ENCODE peak calls at places on chromosomes 12 and 14, in four cellular contexts. One of them, this sample, is unnamed.

GRCh38 chr14:99211410-99211809 is 60.6 kb downstream of the BCL11B start:
- DNase-seq in H9: no peak
- DNase-seq in neuronal stem cell: no peak
- DNase-seq in pancreas: no peak
- DNase-seq in this sample: no peak

GRCh38 chr12:3680919-3681594 is 71.9 kb downstream of the CRACR2A start:
- DNase-seq in H9: no peak
- DNase-seq in neuronal stem cell: no peak
- DNase-seq in pancreas: peak; percentile 67
- DNase-seq in this sample: no peak

GRCh38 chr14:77212933-77213656 is 31.5 kb downstream of the TMEM63C start:
- DNase-seq in H9: peak; percentile 86
- DNase-seq in neuronal stem cell: peak; percentile 30
- DNase-seq in pancreas: peak; percentile 69
- DNase-seq in this sample: no peak

GRCh38 chr12:21296751-21297406 is 37.8 kb downstream of the SLCO1A2 start:
- DNase-seq in H9: no peak
- DNase-seq in neuronal stem cell: no peak
- DNase-seq in pancreas: no peak
- DNase-seq in this sample: no peak

GRCh38 chr12:105301696-105302095 is 28.8 kb upstream of the C12orf75 start:
- DNase-seq in H9: no peak
- DNase-seq in neuronal stem cell: no peak
- DNase-seq in pancreas: no peak
- DNase-seq in this sample: no peak

GRCh38 chr14:51357250-51357649 is 117.2 kb downstream of the TMX1 start:
- DNase-seq in H9: no peak
- DNase-seq in neuronal stem cell: no peak
- DNase-seq in pancreas: no peak
- DNase-seq in this sample: no peak

GRCh38 chr12:104137175-104137901 is 672 bp downstream of the NFYB start:
- DNase-seq in H9: peak; percentile 42
- DNase-seq in neuronal stem cell: peak; percentile 37
- DNase-seq in pancreas: peak; percentile 61
- DNase-seq in this sample: no peak

GRCh38 chr14:68474741-68475140 is 318.1 kb downstream of the ZFP36L1 start:
- DNase-seq in H9: no peak
- DNase-seq in neuronal stem cell: no peak
- DNase-seq in pancreas: no peak
- DNase-seq in this sample: no peak

GRCh38 chr12:113783811-113784210 is 182.3 kb downstream of the RBM19 start:
- DNase-seq in H9: no peak
- DNase-seq in neuronal stem cell: no peak
- DNase-seq in pancreas: no peak
- DNase-seq in this sample: no peak

GRCh38 chr12:122437656-122438121 is 15.2 kb upstream of the CLIP1 start:
- DNase-seq in H9: no peak
- DNase-seq in neuronal stem cell: no peak
- DNase-seq in pancreas: peak; percentile 66
- DNase-seq in this sample: no peak

GRCh38 chr14:68951800-68952540 is 27.1 kb downstream of the ACTN1 start:
- DNase-seq in H9: no peak
- DNase-seq in neuronal stem cell: no peak
- DNase-seq in pancreas: no peak
- DNase-seq in this sample: no peak

GRCh38 chr12:27366621-27367020 is 34.0 kb downstream of the BMAL2 start:
- DNase-seq in H9: no peak
- DNase-seq in neuronal stem cell: no peak
- DNase-seq in pancreas: no peak
- DNase-seq in this sample: no peak

GRCh38 chr12:49541911-49542505 is 3.2 kb downstream of the KCNH3 start:
- DNase-seq in H9: no peak
- DNase-seq in neuronal stem cell: no peak
- DNase-seq in pancreas: no peak
- DNase-seq in this sample: no peak

GRCh38 chr12:49553512-49554088 is 14.3 kb downstream of the MCRS1 start:
- DNase-seq in H9: no peak
- DNase-seq in neuronal stem cell: no peak
- DNase-seq in pancreas: no peak
- DNase-seq in this sample: no peak

GRCh38 chr12:31326689-31327659 is 1.0 kb upstream of the SINHCAF start:
- DNase-seq in H9: no peak
- DNase-seq in neuronal stem cell: peak; percentile 20
- DNase-seq in pancreas: no peak
- DNase-seq in this sample: no peak

GRCh38 chr12:95836185-95836609 is 22.6 kb upstream of the SNRPF start:
- DNase-seq in H9: no peak
- DNase-seq in neuronal stem cell: no peak
- DNase-seq in pancreas: no peak
- DNase-seq in this sample: no peak

GRCh38 chr14:60331201-60332045 is 82.4 kb downstream of the PPM1A start:
- DNase-seq in H9: peak; percentile 86
- DNase-seq in neuronal stem cell: peak; percentile 88
- DNase-seq in pancreas: peak; percentile 74
- DNase-seq in this sample: peak; percentile 90

GRCh38 chr14:95544588-95544987 is 9.7 kb downstream of the GLRX5 start:
- DNase-seq in H9: no peak
- DNase-seq in neuronal stem cell: no peak
- DNase-seq in pancreas: no peak
- DNase-seq in this sample: no peak

GRCh38 chr14:91059576-91060471 is 617 bp downstream of the RPS6KA5 start:
- DNase-seq in H9: peak; percentile 60
- DNase-seq in neuronal stem cell: peak; percentile 39
- DNase-seq in pancreas: peak; percentile 58
- DNase-seq in this sample: peak; percentile 20

GRCh38 chr14:33692762-33693161 is 258.1 kb downstream of the EGLN3 start:
- DNase-seq in H9: no peak
- DNase-seq in neuronal stem cell: no peak
- DNase-seq in pancreas: no peak
- DNase-seq in this sample: no peak

GRCh38 chr12:131832393-131833231 is 4.4 kb downstream of the MMP17 start:
- DNase-seq in H9: no peak
- DNase-seq in neuronal stem cell: no peak
- DNase-seq in pancreas: peak; percentile 37
- DNase-seq in this sample: no peak

GRCh38 chr14:57869530-57870088 is 3.7 kb upstream of the SLC35F4 start:
- DNase-seq in H9: no peak
- DNase-seq in neuronal stem cell: no peak
- DNase-seq in pancreas: no peak
- DNase-seq in this sample: no peak

GRCh38 chr14:99575043-99576023 is 28.7 kb downstream of the CCDC85C start:
- DNase-seq in H9: no peak
- DNase-seq in neuronal stem cell: no peak
- DNase-seq in pancreas: peak; percentile 82
- DNase-seq in this sample: no peak

GRCh38 chr12:69269736-69270135 is 30.4 kb downstream of the CPSF6 start:
- DNase-seq in H9: no peak
- DNase-seq in neuronal stem cell: no peak
- DNase-seq in pancreas: no peak
- DNase-seq in this sample: no peak

GRCh38 chr14:30608533-30609006 is 13.5 kb upstream of the SCFD1 start:
- DNase-seq in H9: no peak
- DNase-seq in neuronal stem cell: no peak
- DNase-seq in pancreas: no peak
- DNase-seq in this sample: no peak

GRCh38 chr12:13008741-13009380 is 8.8 kb upstream of the HEBP1 start:
- DNase-seq in H9: no peak
- DNase-seq in neuronal stem cell: no peak
- DNase-seq in pancreas: no peak
- DNase-seq in this sample: no peak

GRCh38 chr12:133215724-133216123 is 20.0 kb downstream of the ANHX start:
- DNase-seq in H9: no peak
- DNase-seq in neuronal stem cell: no peak
- DNase-seq in pancreas: no peak
- DNase-seq in this sample: no peak
- H3K9me3 ChIP-seq in H9: peaks cover 84% of the 10 kb centered on the region
- H3K9me3 ChIP-seq in neuronal stem cell: peaks cover 68% of the 10 kb centered on the region
- H3K9me3 ChIP-seq in pancreas: no peaks in the 10 kb centered on the region
- H3K9me3 ChIP-seq in this sample: peaks cover 34% of the 10 kb centered on the region

GRCh38 chr14:61703342-61704129 is 8.2 kb downstream of the HIF1A start:
- DNase-seq in H9: no peak
- DNase-seq in neuronal stem cell: no peak
- DNase-seq in pancreas: no peak
- DNase-seq in this sample: no peak

GRCh38 chr14:61701946-61702345 is 6.6 kb downstream of the HIF1A start:
- DNase-seq in H9: no peak
- DNase-seq in neuronal stem cell: no peak
- DNase-seq in pancreas: no peak
- DNase-seq in this sample: no peak

GRCh38 chr14:61705017-61705416 is 9.7 kb downstream of the HIF1A start:
- DNase-seq in H9: no peak
- DNase-seq in neuronal stem cell: no peak
- DNase-seq in pancreas: no peak
- DNase-seq in this sample: no peak

GRCh38 chr14:61704554-61704953 is 9.2 kb downstream of the HIF1A start:
- DNase-seq in H9: no peak
- DNase-seq in neuronal stem cell: no peak
- DNase-seq in pancreas: no peak
- DNase-seq in this sample: no peak

DNA sequence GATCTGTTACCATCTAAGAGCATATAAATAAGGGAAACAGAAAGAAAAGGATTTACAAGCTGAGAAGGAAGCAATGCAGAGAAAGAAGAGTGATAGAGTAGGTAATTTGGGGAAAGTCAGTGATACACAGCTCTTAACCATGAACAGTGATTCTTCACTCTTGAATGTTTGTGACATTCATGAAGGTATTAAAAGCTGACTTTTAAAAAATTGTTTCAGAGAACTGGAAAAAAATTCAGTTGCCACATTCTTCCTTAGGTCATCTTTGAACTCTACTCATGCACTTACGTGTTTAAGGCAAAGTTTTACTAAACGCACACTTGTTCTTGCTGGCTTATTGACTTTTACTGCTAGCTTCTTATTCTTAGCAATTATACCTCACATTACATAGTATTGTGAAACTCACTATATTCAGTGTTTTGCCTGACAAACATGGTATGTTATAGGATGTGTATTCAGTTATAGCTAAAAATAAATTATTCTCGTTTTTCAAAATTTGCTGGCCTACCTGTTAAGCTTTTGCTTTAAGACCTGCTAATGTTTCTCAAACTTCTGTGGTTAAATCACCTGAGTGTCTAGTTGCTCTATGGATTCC is 10.9 kb downstream of the HIF1A start:
- DNase-seq in H9: no peak
- DNase-seq in neuronal stem cell: no peak
- DNase-seq in pancreas: no peak
- DNase-seq in this sample: no peak
- H3K4me1 ChIP-seq in H9: no peaks in the 10 kb centered on the region
- H3K4me1 ChIP-seq in neuronal stem cell: no peaks in the 10 kb centered on the region
- H3K4me1 ChIP-seq in pancreas: peaks cover 28% of the 10 kb centered on the region
- H3K4me1 ChIP-seq in this sample: no peaks in the 10 kb centered on the region

GRCh38 chr12:127823801-127824200 is 443.2 kb upstream of the TMEM132C start:
- DNase-seq in H9: no peak
- DNase-seq in neuronal stem cell: no peak
- DNase-seq in pancreas: no peak
- DNase-seq in this sample: no peak
- H3K27ac ChIP-seq in H9: no peak overlapping the region
- H3K27ac ChIP-seq in neuronal stem cell: no peak overlapping the region
- H3K27ac ChIP-seq in pancreas: no peak overlapping the region
- H3K27ac ChIP-seq in this sample: no peak overlapping the region

GRCh38 chr14:101350021-101350420 is 211.3 kb upstream of the DIO3 start:
- DNase-seq in H9: no peak
- DNase-seq in neuronal stem cell: no peak
- DNase-seq in pancreas: no peak
- DNase-seq in this sample: no peak
- H3K9me3 ChIP-seq in H9: no peaks in the 10 kb centered on the region
- H3K9me3 ChIP-seq in neuronal stem cell: peaks cover 5% of the 10 kb centered on the region
- H3K9me3 ChIP-seq in pancreas: no peaks in the 10 kb centered on the region
- H3K9me3 ChIP-seq in this sample: no peaks in the 10 kb centered on the region

GRCh38 chr12:2335109-2335508 is 282.3 kb downstream of the CACNA1C start:
- DNase-seq in H9: no peak
- DNase-seq in neuronal stem cell: no peak
- DNase-seq in pancreas: no peak
- DNase-seq in this sample: no peak
- H3K4me1 ChIP-seq in H9: no peaks in the 10 kb centered on the region
- H3K4me1 ChIP-seq in neuronal stem cell: peaks cover 21% of the 10 kb centered on the region
- H3K4me1 ChIP-seq in pancreas: no peaks in the 10 kb centered on the region
- H3K4me1 ChIP-seq in this sample: peaks cover 1% of the 10 kb centered on the region

DNA sequence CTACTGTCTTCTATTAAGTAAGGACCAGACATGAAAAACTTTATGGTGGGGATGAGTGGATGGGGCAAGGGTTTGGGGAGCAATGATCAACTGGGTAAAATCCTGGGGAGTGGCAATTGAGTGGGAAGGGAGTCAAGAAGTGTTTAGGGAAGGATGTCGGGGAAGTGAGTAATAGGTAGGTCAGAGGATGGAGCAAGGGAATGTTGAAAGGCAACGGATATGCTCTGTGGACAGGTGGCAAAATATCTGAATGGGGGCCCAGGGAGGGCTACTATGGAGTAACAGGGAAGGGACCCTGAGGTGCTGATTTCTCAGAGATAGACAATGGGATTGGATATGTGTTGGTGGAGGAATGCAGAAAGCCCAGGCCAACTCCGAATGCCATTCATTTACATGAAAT is 21.4 kb upstream of the FOS start:
- DNase-seq in H9: no peak
- DNase-seq in neuronal stem cell: no peak
- DNase-seq in pancreas: no peak
- DNase-seq in this sample: no peak
- H3K27ac ChIP-seq in H9: no peak overlapping the region
- H3K27ac ChIP-seq in neuronal stem cell: no peak overlapping the region
- H3K27ac ChIP-seq in pancreas: peak overlapping the region; percentile 98
- H3K27ac ChIP-seq in this sample: no peak overlapping the region

DNA sequence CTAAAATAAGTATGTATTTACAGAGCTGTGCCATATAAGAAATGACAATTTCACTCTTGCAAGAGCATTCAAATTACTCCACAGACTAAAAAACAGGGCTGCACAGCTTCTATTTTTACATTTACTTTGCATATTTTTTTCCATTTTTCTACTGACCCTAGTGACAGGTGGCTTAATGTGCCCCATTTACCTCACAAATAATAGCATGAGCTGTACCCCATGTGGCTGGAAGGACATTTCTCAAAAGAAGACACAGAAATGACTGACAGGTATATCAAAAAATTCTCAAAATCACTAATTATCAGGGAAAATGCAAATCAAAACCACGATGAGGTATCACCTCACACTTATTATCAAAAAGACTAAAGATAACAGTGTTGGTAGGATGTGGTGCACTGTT is 1128.6 kb downstream of the SLC16A7 start:
- DNase-seq in H9: no peak
- DNase-seq in neuronal stem cell: no peak
- DNase-seq in pancreas: no peak
- DNase-seq in this sample: no peak
- H3K9me3 ChIP-seq in H9: no peaks in the 10 kb centered on the region
- H3K9me3 ChIP-seq in neuronal stem cell: no peaks in the 10 kb centered on the region
- H3K9me3 ChIP-seq in pancreas: no peaks in the 10 kb centered on the region
- H3K9me3 ChIP-seq in this sample: no peaks in the 10 kb centered on the region

This sample was measured in iPS DF 6.9.